ENCODE peak calls at places on chromosomes 16 and 17, in ten cellular contexts. One of them, this sample, is unnamed.

GRCh38 chr17:8304181-8304910 is 5.7 kb upstream of the ARHGEF15 start:
- DNase-seq in pancreas: no peak
- DNase-seq in tibial artery: no peak
- DNase-seq in A549: no peak
- DNase-seq in neural progenitor cell: no peak
- DNase-seq in tibial nerve: no peak
- DNase-seq in colonic mucosa: no peak
- DNase-seq in hepatocyte: no peak
- DNase-seq in H1: no peak
- DNase-seq in psoas muscle: no peak
- DNase-seq in this sample: no peak

GRCh38 chr17:17628388-17629008 is 37.0 kb upstream of the PEMT start:
- DNase-seq in pancreas: no peak
- DNase-seq in tibial artery: no peak
- DNase-seq in A549: no peak
- DNase-seq in neural progenitor cell: no peak
- DNase-seq in tibial nerve: no peak
- DNase-seq in colonic mucosa: peak; percentile 55
- DNase-seq in hepatocyte: no peak
- DNase-seq in H1: no peak
- DNase-seq in psoas muscle: no peak
- DNase-seq in this sample: no peak

GRCh38 chr17:67386965-67387551 is 10.0 kb downstream of the PITPNC1 start:
- DNase-seq in pancreas: peak; percentile 52
- DNase-seq in tibial artery: no peak
- DNase-seq in A549: peak; percentile 82
- DNase-seq in neural progenitor cell: peak; percentile 85
- DNase-seq in tibial nerve: no peak
- DNase-seq in colonic mucosa: peak; percentile 73
- DNase-seq in hepatocyte: peak; percentile 56
- DNase-seq in H1: no peak
- DNase-seq in psoas muscle: peak; percentile 65
- DNase-seq in this sample: no peak

GRCh38 chr17:4173771-4174170 is 30.8 kb downstream of the CYB5D2 start:
- DNase-seq in pancreas: no peak
- DNase-seq in tibial artery: no peak
- DNase-seq in A549: no peak
- DNase-seq in neural progenitor cell: no peak
- DNase-seq in tibial nerve: no peak
- DNase-seq in colonic mucosa: no peak
- DNase-seq in hepatocyte: no peak
- DNase-seq in H1: no peak
- DNase-seq in psoas muscle: no peak
- DNase-seq in this sample: no peak

GRCh38 chr16:7303677-7304200 is 28.9 kb upstream of the RBFOX1 start:
- DNase-seq in pancreas: no peak
- DNase-seq in tibial artery: no peak
- DNase-seq in A549: no peak
- DNase-seq in neural progenitor cell: peak; percentile 44
- DNase-seq in tibial nerve: no peak
- DNase-seq in colonic mucosa: no peak
- DNase-seq in hepatocyte: no peak
- DNase-seq in H1: no peak
- DNase-seq in psoas muscle: no peak
- DNase-seq in this sample: no peak

GRCh38 chr17:21532763-21533385 is 156.7 kb downstream of the KCNJ12 start:
- DNase-seq in pancreas: no peak
- DNase-seq in tibial artery: no peak
- DNase-seq in A549: no peak
- DNase-seq in neural progenitor cell: no peak
- DNase-seq in tibial nerve: no peak
- DNase-seq in colonic mucosa: no peak
- DNase-seq in hepatocyte: no peak
- DNase-seq in H1: no peak
- DNase-seq in psoas muscle: no peak
- DNase-seq in this sample: no peak

GRCh38 chr16:74778646-74779045 is 4.0 kb upstream of the FA2H start:
- DNase-seq in pancreas: no peak
- DNase-seq in tibial artery: no peak
- DNase-seq in A549: no peak
- DNase-seq in neural progenitor cell: no peak
- DNase-seq in tibial nerve: no peak
- DNase-seq in colonic mucosa: peak; percentile 65
- DNase-seq in hepatocyte: no peak
- DNase-seq in H1: no peak
- DNase-seq in psoas muscle: no peak
- DNase-seq in this sample: no peak

GRCh38 chr16:228151-228855 is 946 bp downstream of the LUC7L start:
- DNase-seq in pancreas: no peak
- DNase-seq in tibial artery: no peak
- DNase-seq in A549: peak; percentile 25
- DNase-seq in neural progenitor cell: no peak
- DNase-seq in tibial nerve: no peak
- DNase-seq in colonic mucosa: no peak
- DNase-seq in hepatocyte: peak; percentile 34
- DNase-seq in H1: no peak
- DNase-seq in psoas muscle: no peak
- DNase-seq in this sample: no peak

GRCh38 chr17:33531311-33531710 is 238.2 kb upstream of the ASIC2 start:
- DNase-seq in pancreas: no peak
- DNase-seq in tibial artery: no peak
- DNase-seq in A549: no peak
- DNase-seq in neural progenitor cell: no peak
- DNase-seq in tibial nerve: no peak
- DNase-seq in colonic mucosa: no peak
- DNase-seq in hepatocyte: no peak
- DNase-seq in H1: no peak
- DNase-seq in psoas muscle: no peak
- DNase-seq in this sample: no peak

GRCh38 chr16:54326266-54326662 is 39.7 kb upstream of the IRX3 start:
- DNase-seq in pancreas: no peak
- DNase-seq in tibial artery: no peak
- DNase-seq in A549: no peak
- DNase-seq in neural progenitor cell: no peak
- DNase-seq in tibial nerve: no peak
- DNase-seq in colonic mucosa: no peak
- DNase-seq in hepatocyte: no peak
- DNase-seq in H1: no peak
- DNase-seq in psoas muscle: no peak
- DNase-seq in this sample: no peak

GRCh38 chr16:12320298-12320706 is 343.8 kb downstream of the SNX29 start:
- DNase-seq in pancreas: no peak
- DNase-seq in tibial artery: no peak
- DNase-seq in A549: no peak
- DNase-seq in neural progenitor cell: no peak
- DNase-seq in tibial nerve: no peak
- DNase-seq in colonic mucosa: no peak
- DNase-seq in hepatocyte: no peak
- DNase-seq in H1: no peak
- DNase-seq in psoas muscle: no peak
- DNase-seq in this sample: no peak

GRCh38 chr16:27228621-27229501 is 25.5 kb downstream of the KDM8 start:
- DNase-seq in pancreas: peak; percentile 81
- DNase-seq in tibial artery: no peak
- DNase-seq in A549: no peak
- DNase-seq in neural progenitor cell: no peak
- DNase-seq in tibial nerve: no peak
- DNase-seq in colonic mucosa: no peak
- DNase-seq in hepatocyte: peak; percentile 52
- DNase-seq in H1: no peak
- DNase-seq in psoas muscle: peak; percentile 88
- DNase-seq in this sample: no peak

GRCh38 chr16:47731252-47731651 is 270.1 kb downstream of the PHKB start:
- DNase-seq in pancreas: no peak
- DNase-seq in tibial artery: no peak
- DNase-seq in A549: no peak
- DNase-seq in neural progenitor cell: no peak
- DNase-seq in tibial nerve: no peak
- DNase-seq in colonic mucosa: no peak
- DNase-seq in hepatocyte: no peak
- DNase-seq in H1: no peak
- DNase-seq in psoas muscle: no peak
- DNase-seq in this sample: no peak

GRCh38 chr16:8660841-8661301 is 13.5 kb upstream of the ABAT start:
- DNase-seq in pancreas: peak; percentile 78
- DNase-seq in tibial artery: peak; percentile 78
- DNase-seq in A549: peak; percentile 47
- DNase-seq in neural progenitor cell: peak; percentile 86
- DNase-seq in tibial nerve: peak; percentile 46
- DNase-seq in colonic mucosa: peak; percentile 78
- DNase-seq in hepatocyte: peak; percentile 77
- DNase-seq in H1: peak; percentile 67
- DNase-seq in psoas muscle: peak; percentile 74
- DNase-seq in this sample: no peak

GRCh38 chr17:3007651-3008121 is 55.7 kb downstream of the OR1D5 start:
- DNase-seq in pancreas: no peak
- DNase-seq in tibial artery: no peak
- DNase-seq in A549: no peak
- DNase-seq in neural progenitor cell: no peak
- DNase-seq in tibial nerve: no peak
- DNase-seq in colonic mucosa: no peak
- DNase-seq in hepatocyte: no peak
- DNase-seq in H1: no peak
- DNase-seq in psoas muscle: no peak
- DNase-seq in this sample: no peak

DNA sequence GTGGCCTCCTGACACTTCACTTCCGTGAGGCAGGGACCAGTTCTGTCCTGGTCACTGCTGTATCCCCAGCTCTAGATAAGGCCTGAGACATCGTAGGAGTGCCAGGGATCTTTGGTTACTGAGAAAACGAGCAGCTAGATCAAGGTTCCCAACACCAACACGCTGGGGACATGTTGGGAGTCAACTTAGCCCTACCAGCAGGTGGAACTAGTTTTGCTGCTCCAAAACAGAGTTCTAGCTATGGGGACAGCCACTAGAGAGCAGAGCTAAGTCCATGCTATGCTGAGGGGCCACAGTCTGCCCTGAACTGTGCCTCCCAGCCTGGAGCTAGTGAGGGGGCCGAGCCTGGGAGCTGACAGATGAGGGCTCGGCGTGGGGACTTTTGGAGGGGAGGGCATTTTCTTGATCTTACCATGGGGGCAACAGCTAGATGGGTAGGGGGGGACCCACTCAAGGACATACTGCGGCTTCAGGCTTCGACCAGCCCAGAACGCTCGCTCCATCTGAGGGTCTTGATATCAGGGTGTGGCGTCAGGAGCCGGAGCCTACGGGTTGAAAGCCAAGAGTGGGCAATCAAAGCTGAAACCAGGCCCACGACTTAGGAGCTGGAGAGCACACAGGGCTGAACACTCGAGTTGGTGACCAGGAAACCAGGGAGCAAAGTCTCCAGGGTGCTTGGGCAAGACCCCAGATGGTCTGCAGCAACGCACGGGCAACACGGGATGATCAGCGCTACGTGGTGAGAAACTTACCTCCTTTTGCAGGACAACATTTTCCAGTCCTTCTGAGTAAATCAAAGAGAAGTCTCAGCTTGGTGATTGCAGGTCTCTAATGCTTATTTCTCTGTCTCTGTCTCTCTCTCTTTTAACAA is 13.4 kb downstream of the SNX20 start:
- DNase-seq in pancreas: no peak
- DNase-seq in tibial artery: no peak
- DNase-seq in A549: no peak
- DNase-seq in neural progenitor cell: no peak
- DNase-seq in tibial nerve: no peak
- DNase-seq in colonic mucosa: no peak
- DNase-seq in hepatocyte: no peak
- DNase-seq in H1: no peak
- DNase-seq in psoas muscle: no peak
- DNase-seq in this sample: no peak
- H3K27ac ChIP-seq in pancreas: no peak overlapping the region
- H3K27ac ChIP-seq in tibial artery: peak overlapping the region; percentile 31
- H3K27ac ChIP-seq in A549: no peak overlapping the region
- H3K27ac ChIP-seq in neural progenitor cell: no peak overlapping the region
- H3K27ac ChIP-seq in tibial nerve: no peak overlapping the region
- H3K27ac ChIP-seq in colonic mucosa: no peak overlapping the region
- H3K27ac ChIP-seq in hepatocyte: no peak overlapping the region
- H3K27ac ChIP-seq in H1: no peak overlapping the region
- H3K27ac ChIP-seq in psoas muscle: peak overlapping the region; percentile 64
- H3K27ac ChIP-seq in this sample: peak overlapping the region; percentile 50

GRCh38 chr17:60142872-60143499 is 6.8 kb upstream of the CA4 start:
- DNase-seq in pancreas: peak; percentile 84
- DNase-seq in tibial artery: peak; percentile 84
- DNase-seq in A549: peak; percentile 80
- DNase-seq in neural progenitor cell: peak; percentile 94
- DNase-seq in tibial nerve: peak; percentile 94
- DNase-seq in colonic mucosa: peak; percentile 94
- DNase-seq in hepatocyte: peak; percentile 92
- DNase-seq in H1: no peak
- DNase-seq in psoas muscle: peak; percentile 86
- DNase-seq in this sample: no peak
- TF ChIP-seq CTCF in pancreas: peak; percentile 46
- TF ChIP-seq CTCF in tibial artery: peak; percentile 50
- TF ChIP-seq CTCF in A549: peak; percentile 94
- TF ChIP-seq CTCF in neural progenitor cell: peak; percentile 88
- TF ChIP-seq CTCF in tibial nerve: peak; percentile 51
- TF ChIP-seq CTCF in colonic mucosa: peak; percentile 77
- TF ChIP-seq CTCF in hepatocyte: peak; percentile 78
- TF ChIP-seq CTCF in H1: peak; percentile 82
- TF ChIP-seq CTCF in psoas muscle: peak; percentile 69
- TF ChIP-seq CTCF in this sample: peak; percentile 57

GRCh38 chr17:81509687-81510523 is 2.7 kb downstream of the ACTG1 start:
- DNase-seq in pancreas: no peak
- DNase-seq in tibial artery: no peak
- DNase-seq in A549: no peak
- DNase-seq in neural progenitor cell: no peak
- DNase-seq in tibial nerve: no peak
- DNase-seq in colonic mucosa: peak; percentile 35
- DNase-seq in hepatocyte: no peak
- DNase-seq in H1: no peak
- DNase-seq in psoas muscle: no peak
- DNase-seq in this sample: no peak
- H3K27ac ChIP-seq in pancreas: peak overlapping the region; percentile 84
- H3K27ac ChIP-seq in tibial artery: peak overlapping the region; percentile 95
- H3K27ac ChIP-seq in A549: peak overlapping the region; percentile 99
- H3K27ac ChIP-seq in neural progenitor cell: no peak overlapping the region
- H3K27ac ChIP-seq in tibial nerve: peak overlapping the region; percentile 100
- H3K27ac ChIP-seq in colonic mucosa: peak overlapping the region; percentile 93
- H3K27ac ChIP-seq in hepatocyte: peak overlapping the region; percentile 97
- H3K27ac ChIP-seq in H1: no peak overlapping the region
- H3K27ac ChIP-seq in psoas muscle: peak overlapping the region; percentile 100
- H3K27ac ChIP-seq in this sample: no peak overlapping the region

DNA sequence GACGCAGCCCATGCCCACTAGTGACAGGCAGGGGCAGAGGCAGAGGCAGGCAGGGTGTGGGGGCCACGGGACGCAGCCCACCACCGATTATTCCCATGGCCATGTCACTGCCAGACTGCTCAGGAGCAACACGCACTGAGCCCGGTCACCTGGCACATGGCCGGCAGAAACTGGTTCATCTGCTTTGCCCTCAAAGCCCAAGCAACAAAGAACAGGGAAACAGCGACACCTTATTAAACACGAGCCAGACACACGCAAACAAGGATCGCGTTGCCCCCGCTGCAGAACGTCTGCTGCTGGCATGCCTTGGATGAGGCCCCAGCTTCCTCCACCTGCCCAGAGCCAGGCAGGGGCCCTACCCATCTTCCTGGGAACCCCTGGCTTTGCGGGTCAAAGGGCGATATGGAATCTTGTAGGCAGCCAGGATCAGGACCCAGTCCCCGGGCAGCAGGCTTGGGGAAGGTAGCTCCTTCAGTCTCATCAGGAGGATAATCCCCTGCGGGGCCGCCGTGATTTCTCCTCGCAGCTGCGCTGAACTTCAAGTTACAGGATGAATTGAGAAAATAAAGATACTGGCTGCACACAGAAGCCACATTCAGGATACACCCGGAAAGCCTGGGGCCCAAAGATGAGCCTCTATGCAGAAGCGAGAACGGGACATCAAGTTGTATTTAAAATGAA is 4.8 kb downstream of the TBC1D16 start:
- DNase-seq in pancreas: peak; percentile 95
- DNase-seq in tibial artery: no peak
- DNase-seq in A549: no peak
- DNase-seq in neural progenitor cell: no peak
- DNase-seq in tibial nerve: no peak
- DNase-seq in colonic mucosa: peak; percentile 82
- DNase-seq in hepatocyte: no peak
- DNase-seq in H1: no peak
- DNase-seq in psoas muscle: no peak
- DNase-seq in this sample: no peak
- TF ChIP-seq CTCF in pancreas: no peak
- TF ChIP-seq CTCF in tibial artery: no peak
- TF ChIP-seq CTCF in A549: no peak
- TF ChIP-seq CTCF in neural progenitor cell: no peak
- TF ChIP-seq CTCF in tibial nerve: no peak
- TF ChIP-seq CTCF in colonic mucosa: no peak
- TF ChIP-seq CTCF in hepatocyte: no peak
- TF ChIP-seq CTCF in H1: no peak
- TF ChIP-seq CTCF in psoas muscle: no peak
- TF ChIP-seq CTCF in this sample: no peak

This sample was measured in ascending aorta.